ENCODE peak calls at places on chromosomes 12 and 14, in six cellular contexts. V is IMR-90, O is H1, S is neuronal stem cell, D is H9, K is trophoblast cell. I is an unnamed sample.

GRCh38 chr14:49959822-49960408 is 67.0 kb downstream of the ARF6 start:
- DNase-seq in V (no peak), O (no peak), S (no peak), D (no peak), K (no peak), I (no peak)

GRCh38 chr14:63249112-63249511 is 44.9 kb downstream of the RHOJ start:
- DNase-seq in V (peak), O (no peak), S (no peak), D (no peak), K (no peak), I (no peak)

GRCh38 chr12:12543959-12544358 is 18.7 kb downstream of the DUSP16 start:
- DNase-seq in V (no peak), O (no peak), S (no peak), D (no peak), K (no peak), I (no peak)

GRCh38 chr12:121334513-121335343 is 17.5 kb downstream of the ANAPC5 start:
- DNase-seq in V (peak), O (no peak), S (peak), D (no peak), K (peak), I (peak)

GRCh38 chr14:99667821-99668220 is 16.3 kb upstream of the CYP46A1 start:
- DNase-seq in V (no peak), O (no peak), S (no peak), D (no peak), K (no peak), I (no peak)

GRCh38 chr12:122021822-122022392 is at the start of gene BCL7A:
- DNase-seq in V (peak), O (peak), S (peak), D (peak), K (no peak), I (peak)

GRCh38 chr14:36208690-36209278 is 32.3 kb upstream of the PTCSC3 start:
- DNase-seq in V (no peak), O (no peak), S (no peak), D (no peak), K (no peak), I (no peak)

GRCh38 chr14:80933282-80933681 is 8.3 kb downstream of the CEP128 start:
- DNase-seq in V (no peak), O (no peak), S (no peak), D (no peak), K (no peak), I (no peak)

GRCh38 chr12:62005615-62006014 is 254.6 kb upstream of the USP15 start:
- DNase-seq in V (no peak), O (no peak), S (no peak), D (no peak), K (no peak), I (no peak)

GRCh38 chr14:22002860-22003284 is 329.3 kb upstream of the OR4E1 start:
- DNase-seq in V (no peak), O (peak), S (peak), D (peak), K (no peak), I (no peak)

GRCh38 chr14:60250318-60251035 is 1.5 kb downstream of the PPM1A start:
- DNase-seq in V (peak), O (no peak), S (peak), D (no peak), K (no peak), I (peak)

GRCh38 chr12:52618866-52619265 is 507 bp upstream of the KRT73 start:
- DNase-seq in V (no peak), O (peak), S (no peak), D (peak), K (no peak), I (no peak)

GRCh38 chr12:14905269-14906004 is 19.8 kb upstream of the MGP start:
- DNase-seq in V (no peak), O (no peak), S (no peak), D (no peak), K (no peak), I (no peak)

GRCh38 chr14:60650382-60650961 is 1.2 kb upstream of the SIX1 start:
- DNase-seq in V (peak), O (no peak), S (peak), D (no peak), K (no peak), I (no peak)

GRCh38 chr12:67355428-67356385 is 86.5 kb downstream of the CAND1 start:
- DNase-seq in V (peak), O (no peak), S (peak), D (no peak), K (no peak), I (peak)

GRCh38 chr14:81535399-81536124 is 1.9 kb upstream of the SEL1L start:
- DNase-seq in V (no peak), O (no peak), S (no peak), D (no peak), K (no peak), I (no peak)

GRCh38 chr12:121004253-121004815 is 12.0 kb downstream of the C12orf43 start:
- DNase-seq in V (no peak), O (no peak), S (no peak), D (no peak), K (no peak), I (no peak)

GRCh38 chr12:12819752-12820311 is 6.7 kb downstream of the DDX47 start:
- DNase-seq in V (peak), O (no peak), S (no peak), D (no peak), K (peak), I (peak)

GRCh38 chr12:52903855-52904508 is 894 bp downstream of the KRT8 start:
- DNase-seq in V (no peak), O (peak), S (peak), D (peak), K (peak), I (peak)

GRCh38 chr12:56941299-56942017 is 7.2 kb upstream of the SDR9C7 start:
- DNase-seq in V (peak), O (peak), S (no peak), D (peak), K (peak), I (peak)

GRCh38 chr12:62537544-62537943 is 70.9 kb downstream of the MON2 start:
- DNase-seq in V (peak), O (no peak), S (no peak), D (no peak), K (no peak), I (peak)

GRCh38 chr12:114218136-114218535 is 187.8 kb downstream of the TBX5 start:
- DNase-seq in V (no peak), O (no peak), S (no peak), D (no peak), K (no peak), I (no peak)

GRCh38 chr12:19925881-19926665 is 442.3 kb upstream of the PDE3A start:
- DNase-seq in V (no peak), O (no peak), S (no peak), D (no peak), K (no peak), I (no peak)

GRCh38 chr12:100024974-100025555 is 40.3 kb upstream of the ANKS1B start:
- DNase-seq in V (peak), O (no peak), S (no peak), D (no peak), K (peak), I (peak)

GRCh38 chr12:47989666-47990065 is 14.6 kb downstream of the COL2A1 start:
- DNase-seq in V (no peak), O (no peak), S (no peak), D (no peak), K (no peak), I (no peak)

GRCh38 chr12:113285679-113286645 is 48.9 kb downstream of the SLC8B1 start:
- DNase-seq in V (no peak), O (no peak), S (no peak), D (no peak), K (no peak), I (no peak)

GRCh38 chr14:65287264-65288131 is 125.0 kb upstream of the FUT8 start:
- DNase-seq in V (no peak), O (no peak), S (no peak), D (peak), K (no peak), I (no peak)

DNA sequence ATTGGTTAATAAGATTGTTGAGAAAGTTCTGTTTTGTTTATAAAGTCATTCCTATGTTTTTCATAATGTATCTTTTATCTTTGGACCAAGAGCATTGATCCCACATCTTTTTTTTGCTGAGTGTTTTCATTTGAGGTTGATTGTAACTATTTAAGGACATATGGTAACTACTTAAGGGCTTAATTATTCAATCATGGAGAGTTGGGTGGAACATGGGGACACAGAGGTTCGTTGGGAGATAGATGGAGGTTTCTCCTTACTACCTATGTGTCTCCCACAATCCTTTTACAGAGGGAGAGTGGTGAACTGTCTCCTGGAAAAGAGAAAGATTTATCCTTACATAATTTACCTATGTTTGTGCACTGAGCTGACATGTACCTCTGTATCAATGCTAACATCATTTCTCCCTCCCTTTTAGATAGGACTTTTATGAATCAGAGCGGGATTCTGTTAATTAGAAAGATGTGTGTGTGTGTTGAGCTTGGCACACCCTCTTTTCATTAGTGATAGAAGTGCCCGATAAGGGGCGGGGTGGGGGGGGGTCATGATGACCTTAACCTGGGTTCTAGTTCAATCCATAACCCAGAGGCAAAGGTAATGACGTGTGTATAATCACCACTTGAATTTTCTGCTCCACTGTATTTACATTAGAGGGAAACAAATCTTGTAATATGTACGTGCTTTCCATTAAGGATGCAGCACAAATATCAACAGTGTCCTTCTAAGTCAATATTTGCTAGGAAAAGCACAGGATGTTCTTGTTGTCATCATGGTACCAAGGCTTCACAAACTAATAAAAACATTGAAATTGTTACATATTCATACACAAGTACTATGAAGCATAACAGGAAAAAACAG is 121.0 kb upstream of the SLC38A2 start:
- DNase-seq in V (no peak), O (no peak), S (no peak), D (no peak), K (no peak), I (peak)
- H3K14ac ChIP-seq in V (peak), O (no peak), S (no peak), D (no peak), K (peak), I (no peak)

GRCh38 chr12:26854028-26854387 is 21.0 kb upstream of the ITPR2 start:
- DNase-seq in V (no peak), O (no peak), S (no peak), D (no peak), K (no peak), I (no peak)

GRCh38 chr12:26848156-26848825 is 15.3 kb upstream of the ITPR2 start:
- DNase-seq in V (peak), O (no peak), S (no peak), D (no peak), K (peak), I (peak)

GRCh38 chr12:26855337-26856089 is 22.5 kb upstream of the ITPR2 start:
- DNase-seq in V (no peak), O (no peak), S (no peak), D (no peak), K (no peak), I (no peak)

GRCh38 chr12:26857465-26858176 is 24.6 kb upstream of the ITPR2 start:
- DNase-seq in V (no peak), O (no peak), S (no peak), D (no peak), K (no peak), I (peak)

GRCh38 chr12:26853303-26854027 is 20.5 kb upstream of the ITPR2 start:
- DNase-seq in V (peak), O (peak), S (peak), D (peak), K (peak), I (peak)
- H3K4me2 ChIP-seq in V (no peak), O (no peak), S (no peak), D (no peak), K (no peak), I (no peak)

DNA sequence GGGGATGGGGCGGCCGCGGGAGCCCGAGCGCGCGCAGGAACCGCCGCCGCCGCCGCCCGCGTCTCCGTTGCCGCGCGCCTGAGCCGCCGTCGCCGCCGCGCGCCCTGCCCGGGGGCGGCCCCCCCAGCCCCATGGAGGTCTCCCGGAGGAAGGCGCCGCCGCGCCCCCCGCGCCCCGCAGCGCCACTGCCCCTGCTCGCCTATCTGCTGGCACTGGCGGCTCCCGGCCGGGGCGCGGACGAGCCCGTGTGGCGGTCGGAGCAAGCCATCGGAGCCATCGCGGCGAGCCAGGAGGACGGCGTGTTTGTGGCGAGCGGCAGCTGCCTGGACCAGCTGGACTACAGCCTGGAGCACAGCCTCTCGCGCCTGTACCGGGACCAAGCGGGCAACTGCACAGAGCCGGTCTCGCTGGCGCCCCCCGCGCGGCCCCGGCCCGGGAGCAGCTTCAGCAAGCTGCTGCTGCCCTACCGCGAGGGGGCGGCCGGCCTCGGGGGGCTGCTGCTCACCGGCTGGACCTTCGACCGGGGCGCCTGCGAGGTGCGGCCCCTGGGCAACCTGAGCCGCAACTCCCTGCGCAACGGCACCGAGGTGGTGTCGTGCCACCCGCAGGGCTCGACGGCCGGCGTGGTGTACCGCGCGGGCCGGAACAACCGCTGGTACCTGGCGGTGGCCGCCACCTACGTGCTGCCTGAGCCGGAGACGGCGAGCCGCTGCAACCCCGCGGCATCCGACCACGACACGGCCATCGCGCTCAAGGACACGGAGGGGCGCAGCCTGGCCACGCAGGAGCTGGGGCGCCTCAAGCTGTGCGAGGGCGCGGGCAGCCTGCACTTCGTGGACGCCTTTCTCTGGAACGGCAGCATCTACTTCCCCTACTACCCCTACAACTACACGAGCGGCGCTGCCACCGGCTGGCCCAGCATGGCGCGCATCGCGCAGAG is 734 bp downstream of the PLXNC1 start:
- DNase-seq in V (peak), O (peak), S (peak), D (peak), K (no peak), I (peak)
- H3K14ac ChIP-seq in V (no peak), O (no peak), S (peak), D (peak), K (no peak), I (no peak)

GRCh38 chr14:72665259-72665658 is 228.6 kb downstream of the DPF3 start:
- DNase-seq in V (peak), O (no peak), S (no peak), D (no peak), K (peak), I (peak)
- H3K4me2 ChIP-seq in V (peak), O (no peak), S (no peak), D (no peak), K (no peak), I (no peak)

DNA sequence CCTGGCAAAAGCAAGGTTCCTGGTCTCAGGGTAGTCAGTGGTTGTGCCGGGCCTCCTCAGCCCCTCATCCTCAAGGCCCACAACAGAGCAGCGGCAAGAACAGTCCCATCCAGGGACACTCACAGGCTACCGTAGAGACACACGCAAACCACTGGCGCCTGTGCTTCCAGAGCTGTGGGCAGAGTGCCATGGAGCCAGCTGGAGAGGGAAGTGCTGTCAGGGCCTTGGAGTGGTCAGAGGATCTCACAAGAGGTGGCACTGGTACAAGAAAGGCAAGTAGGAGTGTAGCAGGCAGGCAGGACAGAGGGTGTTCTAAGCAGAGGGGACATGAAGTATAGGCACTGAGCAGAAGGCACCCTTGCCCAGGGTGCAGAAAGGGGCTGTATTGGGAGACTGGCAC is 34.6 kb downstream of the ANKRD9 start:
- DNase-seq in V (peak), O (no peak), S (no peak), D (no peak), K (no peak), I (peak)
- H3K14ac ChIP-seq in V (peak), O (no peak), S (no peak), D (no peak), K (no peak), I (no peak)

DNA sequence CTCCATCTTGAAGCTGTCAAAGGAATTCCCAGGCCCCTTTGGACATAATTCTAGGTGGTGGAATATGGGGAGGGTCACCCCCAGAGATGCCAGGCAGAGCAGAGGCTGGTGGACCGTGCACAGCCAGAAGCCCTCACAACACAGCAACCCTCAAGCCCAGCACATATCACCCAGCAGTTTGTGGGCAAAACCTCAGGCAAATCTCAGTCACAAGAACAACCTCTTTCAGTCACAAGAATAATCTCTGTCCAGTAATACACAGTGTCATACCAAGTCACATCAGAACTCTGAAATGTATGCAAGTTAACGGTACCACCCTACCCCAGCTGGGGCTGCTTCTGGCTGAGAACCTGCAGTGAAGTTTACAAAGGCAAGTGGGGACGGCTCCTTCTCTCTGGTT is 481.0 kb upstream of the TMEM132C start:
- DNase-seq in V (no peak), O (no peak), S (no peak), D (no peak), K (no peak), I (no peak)
- H3K4me2 ChIP-seq in V (no peak), O (no peak), S (no peak), D (no peak), K (no peak), I (no peak)

GRCh38 chr12:49349266-49349665 is 2.6 kb downstream of the DNAJC22 start:
- DNase-seq in V (no peak), O (no peak), S (no peak), D (no peak), K (no peak), I (no peak)
- H3K14ac ChIP-seq in V (no peak), O (no peak), S (no peak), D (no peak), K (no peak), I (no peak)

DNA sequence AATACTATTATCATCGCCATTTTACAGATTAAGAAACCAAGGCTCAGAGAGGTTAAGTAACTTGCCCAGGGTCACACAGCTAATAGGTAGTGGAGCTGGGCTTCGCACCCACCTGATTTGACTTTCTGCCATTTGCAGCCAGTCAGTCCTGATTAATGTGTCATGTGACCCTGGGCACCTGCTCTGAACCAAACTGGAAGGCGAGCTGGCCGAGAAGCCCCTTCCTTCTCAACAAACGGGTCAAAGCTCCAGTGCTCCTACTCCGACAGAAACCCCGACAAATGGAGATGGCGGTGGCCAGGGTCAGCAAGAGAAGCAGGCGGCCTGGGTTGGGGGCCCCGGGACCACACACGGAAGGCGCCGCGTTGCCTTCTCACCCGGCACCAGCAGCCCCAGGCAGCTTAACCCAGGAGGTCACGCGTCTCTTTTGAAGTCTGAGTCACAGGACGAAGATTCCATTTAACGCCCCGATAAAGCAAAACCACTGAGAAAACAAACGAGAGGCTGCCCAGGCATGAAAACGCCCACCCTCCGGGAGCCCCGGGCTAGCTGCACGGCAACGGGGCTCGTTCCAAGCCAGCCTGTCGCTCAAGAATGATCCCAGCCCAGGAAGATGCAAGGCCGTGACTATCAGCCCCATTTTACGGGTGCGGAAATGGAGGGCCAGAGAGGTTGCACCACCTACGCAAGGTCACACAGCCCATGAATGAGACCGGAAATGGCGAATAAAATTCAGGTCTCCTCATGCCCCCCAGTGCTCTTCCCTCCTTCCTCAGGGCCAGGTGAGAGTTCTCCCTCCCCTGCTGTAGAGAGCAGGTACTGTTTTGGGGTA is 124.8 kb downstream of the SCARB1 start:
- DNase-seq in V (peak), O (no peak), S (peak), D (no peak), K (no peak), I (peak)
- H3K4me2 ChIP-seq in V (peak), O (no peak), S (no peak), D (no peak), K (no peak), I (peak)

GRCh38 chr12:89103831-89104230 is 248.5 kb downstream of the DUSP6 start:
- DNase-seq in V (no peak), O (no peak), S (no peak), D (no peak), K (no peak), I (no peak)
- H3K14ac ChIP-seq in V (no peak), O (no peak), S (no peak), D (no peak), K (no peak), I (no peak)

I was measured in mesenchymal stem cell.